ENCODE peak calls at places on chromosomes 11 and 22, in five cellular contexts. M is nucleus accumbens, F is fibroblast of villous mesenchyme, N is ACHN, W is right cardiac atrium. Y is an unnamed sample.

GRCh38 chr22:27473533-27473932 is 328.0 kb downstream of the MN1 start:
- DNase-seq in F (no peak), N (peak; percentile 96), W (no peak), M (no peak), Y (no peak)

GRCh38 chr22:50523806-50524663 is 1.4 kb downstream of the SCO2 start:
- DNase-seq in M (no peak), N (no peak), F (no peak), W (peak; percentile 68), Y (no peak)

GRCh38 chr11:44823006-44823405 is 96.2 kb downstream of the TSPAN18 start:
- DNase-seq in M (no peak), F (no peak), N (no peak), W (no peak), Y (no peak)

GRCh38 chr11:77209663-77210062 is 81.6 kb downstream of the MYO7A start:
- DNase-seq in M (no peak), W (no peak), N (no peak), F (no peak), Y (no peak)

GRCh38 chr22:29343313-29343805 is 27.9 kb upstream of the RASL10A start:
- DNase-seq in F (peak; percentile 67), M (peak; percentile 64), W (peak; percentile 82), N (peak; percentile 17), Y (no peak)

GRCh38 chr11:26905368-26905767 is 88.5 kb upstream of the FIBIN start:
- DNase-seq in W (no peak), N (no peak), M (no peak), F (peak; percentile 61), Y (peak; percentile 8)

GRCh38 chr22:41526802-41527799 is 17.2 kb downstream of the POLR3H start:
- DNase-seq in F (peak; percentile 39), W (peak; percentile 83), M (peak; percentile 22), N (no peak), Y (no peak)

GRCh38 chr11:88059326-88059725 is 115.9 kb downstream of the RAB38 start:
- DNase-seq in M (no peak), F (no peak), N (peak; percentile 9), W (no peak), Y (no peak)

GRCh38 chr11:88779551-88779950 is 286.2 kb downstream of the GRM5 start:
- DNase-seq in F (no peak), N (no peak), M (no peak), W (no peak), Y (no peak)

GRCh38 chr11:93403930-93404329 is 73.4 kb downstream of the DEUP1 start:
- DNase-seq in N (no peak), M (no peak), F (no peak), W (no peak), Y (no peak)

GRCh38 chr11:66228521-66228920 is 39.9 kb upstream of the RAB1B start:
- DNase-seq in W (no peak), N (no peak), M (no peak), F (no peak), Y (no peak)

GRCh38 chr11:61059260-61059752 is 43.0 kb upstream of the CD5 start:
- DNase-seq in N (no peak), F (no peak), M (no peak), W (no peak), Y (no peak)

GRCh38 chr22:42261266-42261665 is 9.2 kb downstream of the TCF20 start:
- DNase-seq in W (no peak), F (peak; percentile 53), M (no peak), N (no peak), Y (no peak)

GRCh38 chr11:124717786-124718634 is 21.7 kb upstream of the NRGN start:
- DNase-seq in N (peak; percentile 25), F (no peak), W (peak; percentile 82), M (no peak), Y (no peak)

GRCh38 chr11:31802990-31803812 is 7.9 kb downstream of the PAX6 start:
- DNase-seq in F (no peak), M (no peak), W (no peak), N (no peak), Y (no peak)

GRCh38 chr11:134743809-134744195 is 331.8 kb upstream of the B3GAT1 start:
- DNase-seq in N (no peak), F (no peak), M (no peak), W (no peak), Y (no peak)

GRCh38 chr11:14537134-14537599 is 17.0 kb upstream of the PSMA1 start:
- DNase-seq in W (no peak), N (peak; percentile 30), F (peak; percentile 40), M (no peak), Y (no peak)

GRCh38 chr11:63841554-63841953 is 2.6 kb downstream of the MARK2 start:
- DNase-seq in N (peak; percentile 64), W (no peak), M (no peak), F (no peak), Y (peak; percentile 21)